ENCODE peak calls at places on chromosomes 12 and 14, in nine cellular contexts. One of them, this sample, is unnamed.

GRCh38 chr12:131090254-131091210 is 136.8 kb downstream of the ADGRD1 start:
- DNase-seq in SK-N-SH: no peak
- DNase-seq in K562: no peak
- DNase-seq in A549: peak
- DNase-seq in GM12878: no peak
- DNase-seq in WTC11: peak
- DNase-seq in endothelial cell of umbilical vein: no peak
- DNase-seq in HepG2: no peak
- DNase-seq in H1: no peak
- DNase-seq in this sample: no peak

GRCh38 chr14:25050494-25051170 is 685 bp upstream of the STXBP6 start:
- DNase-seq in GM12878: no peak
- DNase-seq in SK-N-SH: no peak
- DNase-seq in K562: no peak
- DNase-seq in endothelial cell of umbilical vein: peak
- DNase-seq in HepG2: no peak
- DNase-seq in A549: no peak
- DNase-seq in WTC11: no peak
- DNase-seq in H1: no peak
- DNase-seq in this sample: no peak

GRCh38 chr14:105021656-105022275 is 883 bp upstream of the CDCA4 start:
- DNase-seq in HepG2: peak
- DNase-seq in K562: peak
- DNase-seq in WTC11: peak
- DNase-seq in SK-N-SH: peak
- DNase-seq in GM12878: no peak
- DNase-seq in A549: peak
- DNase-seq in H1: peak
- DNase-seq in endothelial cell of umbilical vein: no peak
- DNase-seq in this sample: peak

GRCh38 chr14:100849432-100849831 is 23.5 kb downstream of the MEG3 start:
- DNase-seq in HepG2: no peak
- DNase-seq in K562: no peak
- DNase-seq in GM12878: no peak
- DNase-seq in SK-N-SH: no peak
- DNase-seq in endothelial cell of umbilical vein: no peak
- DNase-seq in H1: no peak
- DNase-seq in A549: no peak
- DNase-seq in WTC11: no peak
- DNase-seq in this sample: no peak

GRCh38 chr12:107668743-107669142 is 16.9 kb upstream of the PWP1 start:
- DNase-seq in GM12878: no peak
- DNase-seq in H1: no peak
- DNase-seq in SK-N-SH: no peak
- DNase-seq in HepG2: no peak
- DNase-seq in WTC11: no peak
- DNase-seq in A549: no peak
- DNase-seq in endothelial cell of umbilical vein: no peak
- DNase-seq in K562: no peak
- DNase-seq in this sample: no peak

GRCh38 chr12:131101703-131102492 is 148.2 kb downstream of the ADGRD1 start:
- DNase-seq in endothelial cell of umbilical vein: no peak
- DNase-seq in HepG2: no peak
- DNase-seq in GM12878: peak
- DNase-seq in SK-N-SH: no peak
- DNase-seq in A549: no peak
- DNase-seq in H1: no peak
- DNase-seq in K562: no peak
- DNase-seq in WTC11: peak
- DNase-seq in this sample: peak

GRCh38 chr12:130013771-130014484 is 110.1 kb upstream of the TMEM132D start:
- DNase-seq in endothelial cell of umbilical vein: no peak
- DNase-seq in HepG2: peak
- DNase-seq in A549: peak
- DNase-seq in WTC11: peak
- DNase-seq in K562: peak
- DNase-seq in GM12878: no peak
- DNase-seq in H1: peak
- DNase-seq in SK-N-SH: peak
- DNase-seq in this sample: peak

GRCh38 chr14:100652739-100653138 is 65.5 kb upstream of the BEGAIN start:
- DNase-seq in A549: no peak
- DNase-seq in K562: no peak
- DNase-seq in WTC11: no peak
- DNase-seq in GM12878: no peak
- DNase-seq in H1: no peak
- DNase-seq in endothelial cell of umbilical vein: no peak
- DNase-seq in HepG2: no peak
- DNase-seq in SK-N-SH: no peak
- DNase-seq in this sample: no peak

GRCh38 chr12:131066886-131067490 is 113.3 kb downstream of the ADGRD1 start:
- DNase-seq in H1: no peak
- DNase-seq in endothelial cell of umbilical vein: no peak
- DNase-seq in A549: no peak
- DNase-seq in WTC11: no peak
- DNase-seq in K562: no peak
- DNase-seq in SK-N-SH: no peak
- DNase-seq in HepG2: no peak
- DNase-seq in GM12878: no peak
- DNase-seq in this sample: no peak

GRCh38 chr12:15984963-15985362 is 73.8 kb downstream of the DERA start:
- DNase-seq in WTC11: no peak
- DNase-seq in SK-N-SH: no peak
- DNase-seq in HepG2: no peak
- DNase-seq in A549: no peak
- DNase-seq in H1: no peak
- DNase-seq in GM12878: no peak
- DNase-seq in K562: no peak
- DNase-seq in endothelial cell of umbilical vein: no peak
- DNase-seq in this sample: no peak

GRCh38 chr14:36519431-36520321 is at the start of gene NKX2-1:
- DNase-seq in SK-N-SH: peak
- DNase-seq in A549: peak
- DNase-seq in H1: peak
- DNase-seq in HepG2: no peak
- DNase-seq in endothelial cell of umbilical vein: no peak
- DNase-seq in GM12878: no peak
- DNase-seq in WTC11: peak
- DNase-seq in K562: no peak
- DNase-seq in this sample: peak

GRCh38 chr12:121467638-121468403 is 67.9 kb downstream of the RNF34 start:
- DNase-seq in GM12878: no peak
- DNase-seq in H1: peak
- DNase-seq in A549: peak
- DNase-seq in HepG2: no peak
- DNase-seq in SK-N-SH: no peak
- DNase-seq in K562: no peak
- DNase-seq in endothelial cell of umbilical vein: peak
- DNase-seq in WTC11: peak
- DNase-seq in this sample: no peak

GRCh38 chr14:32576088-32576795 is 247.1 kb downstream of the AKAP6 start:
- DNase-seq in WTC11: no peak
- DNase-seq in H1: no peak
- DNase-seq in SK-N-SH: peak
- DNase-seq in endothelial cell of umbilical vein: peak
- DNase-seq in HepG2: peak
- DNase-seq in K562: peak
- DNase-seq in A549: peak
- DNase-seq in GM12878: no peak
- DNase-seq in this sample: peak

GRCh38 chr14:32329690-32330290 is 692 bp downstream of the AKAP6 start:
- DNase-seq in H1: no peak
- DNase-seq in A549: no peak
- DNase-seq in K562: no peak
- DNase-seq in endothelial cell of umbilical vein: no peak
- DNase-seq in HepG2: no peak
- DNase-seq in GM12878: no peak
- DNase-seq in WTC11: no peak
- DNase-seq in SK-N-SH: no peak
- DNase-seq in this sample: no peak

GRCh38 chr12:18068355-18068754 is 21.6 kb downstream of the RERGL start:
- DNase-seq in H1: no peak
- DNase-seq in K562: no peak
- DNase-seq in SK-N-SH: no peak
- DNase-seq in WTC11: no peak
- DNase-seq in A549: no peak
- DNase-seq in HepG2: no peak
- DNase-seq in GM12878: no peak
- DNase-seq in endothelial cell of umbilical vein: no peak
- DNase-seq in this sample: no peak

GRCh38 chr12:129885287-129885686 is 18.5 kb downstream of the TMEM132D start:
- DNase-seq in GM12878: no peak
- DNase-seq in WTC11: no peak
- DNase-seq in HepG2: no peak
- DNase-seq in K562: no peak
- DNase-seq in H1: no peak
- DNase-seq in endothelial cell of umbilical vein: no peak
- DNase-seq in A549: no peak
- DNase-seq in SK-N-SH: no peak
- DNase-seq in this sample: no peak

GRCh38 chr14:21536395-21537087 is 10.4 kb upstream of the SALL2 start:
- DNase-seq in H1: peak
- DNase-seq in SK-N-SH: no peak
- DNase-seq in HepG2: no peak
- DNase-seq in GM12878: no peak
- DNase-seq in WTC11: peak
- DNase-seq in endothelial cell of umbilical vein: no peak
- DNase-seq in K562: no peak
- DNase-seq in A549: no peak
- DNase-seq in this sample: no peak

GRCh38 chr14:54343276-54344121 is 53.3 kb upstream of the CDKN3 start:
- DNase-seq in H1: no peak
- DNase-seq in A549: no peak
- DNase-seq in HepG2: peak
- DNase-seq in endothelial cell of umbilical vein: peak
- DNase-seq in GM12878: no peak
- DNase-seq in K562: no peak
- DNase-seq in WTC11: no peak
- DNase-seq in SK-N-SH: peak
- DNase-seq in this sample: no peak

DNA sequence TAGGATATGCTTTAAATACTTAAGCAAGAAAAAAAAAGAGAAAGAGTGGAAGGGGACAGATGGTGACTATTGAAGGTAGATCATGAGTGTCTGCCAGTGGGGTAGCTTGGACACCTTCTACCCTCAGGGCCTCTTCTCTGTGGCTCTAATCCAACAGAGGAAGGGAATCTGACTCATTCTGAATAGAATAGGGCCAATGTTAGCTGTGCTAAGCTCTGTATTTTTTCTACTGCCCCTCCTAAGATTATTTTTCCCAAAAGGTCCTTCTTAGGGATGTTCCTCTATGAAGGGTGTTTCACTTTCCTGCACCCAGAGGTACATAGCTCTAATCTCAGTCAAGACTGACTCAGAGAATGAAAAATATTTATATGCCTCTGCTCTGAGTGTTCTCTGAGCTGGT is 25.6 kb downstream of the UNC79 start:
- DNase-seq in HepG2: no peak
- DNase-seq in H1: no peak
- DNase-seq in SK-N-SH: no peak
- DNase-seq in GM12878: no peak
- DNase-seq in A549: no peak
- DNase-seq in endothelial cell of umbilical vein: no peak
- DNase-seq in WTC11: no peak
- DNase-seq in K562: no peak
- DNase-seq in this sample: no peak
- TF ChIP-seq MAX in HepG2: no peak
- TF ChIP-seq MAX in H1: no peak
- TF ChIP-seq MAX in SK-N-SH: no peak
- TF ChIP-seq MAX in GM12878: no peak
- TF ChIP-seq MAX in A549: no peak
- TF ChIP-seq MAX in endothelial cell of umbilical vein: no peak
- TF ChIP-seq MAX in WTC11: no peak
- TF ChIP-seq MAX in K562: no peak
- TF ChIP-seq MAX in this sample: no peak

GRCh38 chr12:100566887-100567637 is 6.4 kb upstream of the GAS2L3 start:
- DNase-seq in H1: no peak
- DNase-seq in HepG2: no peak
- DNase-seq in A549: no peak
- DNase-seq in GM12878: peak
- DNase-seq in endothelial cell of umbilical vein: no peak
- DNase-seq in WTC11: no peak
- DNase-seq in SK-N-SH: no peak
- DNase-seq in K562: no peak
- DNase-seq in this sample: peak
- TF ChIP-seq MAX in H1: no peak
- TF ChIP-seq MAX in HepG2: no peak
- TF ChIP-seq MAX in A549: no peak
- TF ChIP-seq MAX in GM12878: peak
- TF ChIP-seq MAX in endothelial cell of umbilical vein: no peak
- TF ChIP-seq MAX in WTC11: no peak
- TF ChIP-seq MAX in SK-N-SH: no peak
- TF ChIP-seq MAX in K562: no peak
- TF ChIP-seq MAX in this sample: peak

GRCh38 chr12:6560501-6561205 is 4.8 kb upstream of the IFFO1 start:
- DNase-seq in K562: no peak
- DNase-seq in GM12878: no peak
- DNase-seq in SK-N-SH: no peak
- DNase-seq in H1: no peak
- DNase-seq in HepG2: no peak
- DNase-seq in A549: no peak
- DNase-seq in WTC11: no peak
- DNase-seq in endothelial cell of umbilical vein: no peak
- DNase-seq in this sample: no peak

GRCh38 chr12:6567112-6567680 is 895 bp downstream of the NOP2 start:
- DNase-seq in HepG2: no peak
- DNase-seq in GM12878: no peak
- DNase-seq in SK-N-SH: no peak
- DNase-seq in endothelial cell of umbilical vein: peak
- DNase-seq in H1: no peak
- DNase-seq in K562: no peak
- DNase-seq in WTC11: no peak
- DNase-seq in A549: no peak
- DNase-seq in this sample: peak

GRCh38 chr12:6559500-6559899 is 3.7 kb upstream of the IFFO1 start:
- DNase-seq in K562: no peak
- DNase-seq in HepG2: no peak
- DNase-seq in endothelial cell of umbilical vein: no peak
- DNase-seq in A549: no peak
- DNase-seq in WTC11: no peak
- DNase-seq in H1: no peak
- DNase-seq in GM12878: no peak
- DNase-seq in SK-N-SH: no peak
- DNase-seq in this sample: no peak

GRCh38 chr12:6562881-6563280 is 5.2 kb downstream of the NOP2 start:
- DNase-seq in WTC11: no peak
- DNase-seq in endothelial cell of umbilical vein: no peak
- DNase-seq in GM12878: no peak
- DNase-seq in A549: no peak
- DNase-seq in H1: no peak
- DNase-seq in SK-N-SH: no peak
- DNase-seq in K562: no peak
- DNase-seq in HepG2: no peak
- DNase-seq in this sample: no peak

GRCh38 chr12:6563448-6564050 is 4.5 kb downstream of the NOP2 start:
- DNase-seq in K562: peak
- DNase-seq in H1: peak
- DNase-seq in A549: peak
- DNase-seq in HepG2: peak
- DNase-seq in WTC11: peak
- DNase-seq in SK-N-SH: peak
- DNase-seq in GM12878: no peak
- DNase-seq in endothelial cell of umbilical vein: peak
- DNase-seq in this sample: peak
- TF ChIP-seq MAX in K562: no peak
- TF ChIP-seq MAX in H1: no peak
- TF ChIP-seq MAX in A549: no peak
- TF ChIP-seq MAX in HepG2: no peak
- TF ChIP-seq MAX in WTC11: no peak
- TF ChIP-seq MAX in SK-N-SH: no peak
- TF ChIP-seq MAX in GM12878: no peak
- TF ChIP-seq MAX in endothelial cell of umbilical vein: no peak
- TF ChIP-seq MAX in this sample: no peak

GRCh38 chr14:68518910-68519686 is 273.8 kb downstream of the ZFP36L1 start:
- DNase-seq in K562: no peak
- DNase-seq in WTC11: no peak
- DNase-seq in SK-N-SH: no peak
- DNase-seq in H1: no peak
- DNase-seq in A549: no peak
- DNase-seq in GM12878: no peak
- DNase-seq in HepG2: no peak
- DNase-seq in endothelial cell of umbilical vein: no peak
- DNase-seq in this sample: no peak
- TF ChIP-seq MAX in K562: no peak
- TF ChIP-seq MAX in WTC11: no peak
- TF ChIP-seq MAX in SK-N-SH: no peak
- TF ChIP-seq MAX in H1: no peak
- TF ChIP-seq MAX in A549: no peak
- TF ChIP-seq MAX in GM12878: no peak
- TF ChIP-seq MAX in HepG2: no peak
- TF ChIP-seq MAX in endothelial cell of umbilical vein: no peak
- TF ChIP-seq MAX in this sample: no peak